ENCODE peak calls at places on chromosome 5, in six cellular contexts. One of them, this sample, is unnamed.

GRCh38 chr5:142324377-142324870 is 397 bp downstream of the SPRY4 start:
- DNase-seq in GM23338: no peak
- DNase-seq in IMR-90: no peak
- DNase-seq in KBM-7: no peak
- DNase-seq in putamen: no peak
- DNase-seq in kidney tubule cell: no peak
- DNase-seq in this sample: no peak

GRCh38 chr5:38210701-38211353 is 47.5 kb upstream of the EGFLAM start:
- DNase-seq in GM23338: no peak
- DNase-seq in IMR-90: no peak
- DNase-seq in KBM-7: no peak
- DNase-seq in putamen: no peak
- DNase-seq in kidney tubule cell: no peak
- DNase-seq in this sample: no peak

GRCh38 chr5:83472508-83473343 is 1.2 kb downstream of the VCAN start:
- DNase-seq in GM23338: peak; percentile 74
- DNase-seq in IMR-90: no peak
- DNase-seq in KBM-7: no peak
- DNase-seq in putamen: no peak
- DNase-seq in kidney tubule cell: peak; percentile 37
- DNase-seq in this sample: no peak

GRCh38 chr5:56681346-56681745 is 134.0 kb upstream of the MAP3K1 start:
- DNase-seq in GM23338: no peak
- DNase-seq in IMR-90: peak; percentile 43
- DNase-seq in KBM-7: no peak
- DNase-seq in putamen: no peak
- DNase-seq in kidney tubule cell: peak; percentile 37
- DNase-seq in this sample: no peak

GRCh38 chr5:79697222-79698164 is 7.9 kb downstream of the CMYA5 start:
- DNase-seq in GM23338: no peak
- DNase-seq in IMR-90: peak; percentile 65
- DNase-seq in KBM-7: no peak
- DNase-seq in putamen: no peak
- DNase-seq in kidney tubule cell: no peak
- DNase-seq in this sample: no peak

GRCh38 chr5:72633041-72633445 is 125.8 kb upstream of the ZNF366 start:
- DNase-seq in GM23338: no peak
- DNase-seq in IMR-90: peak; percentile 10
- DNase-seq in KBM-7: no peak
- DNase-seq in putamen: no peak
- DNase-seq in kidney tubule cell: no peak
- DNase-seq in this sample: no peak

GRCh38 chr5:32057157-32058096 is 116.7 kb downstream of the GOLPH3 start:
- DNase-seq in GM23338: peak; percentile 56
- DNase-seq in IMR-90: no peak
- DNase-seq in KBM-7: no peak
- DNase-seq in putamen: no peak
- DNase-seq in kidney tubule cell: no peak
- DNase-seq in this sample: no peak

GRCh38 chr5:149796836-149797235 is 66.7 kb downstream of the PPARGC1B start:
- DNase-seq in GM23338: no peak
- DNase-seq in IMR-90: no peak
- DNase-seq in KBM-7: no peak
- DNase-seq in putamen: no peak
- DNase-seq in kidney tubule cell: no peak
- DNase-seq in this sample: no peak

GRCh38 chr5:96745844-96746531 is 61.8 kb downstream of the ERAP1 start:
- DNase-seq in GM23338: no peak
- DNase-seq in IMR-90: peak; percentile 39
- DNase-seq in KBM-7: no peak
- DNase-seq in putamen: no peak
- DNase-seq in kidney tubule cell: peak; percentile 4
- DNase-seq in this sample: no peak

GRCh38 chr5:179858241-179858585 is 404 bp downstream of the MRNIP start:
- DNase-seq in GM23338: peak; percentile 67
- DNase-seq in IMR-90: peak; percentile 17
- DNase-seq in KBM-7: no peak
- DNase-seq in putamen: peak; percentile 83
- DNase-seq in kidney tubule cell: peak; percentile 44
- DNase-seq in this sample: no peak

GRCh38 chr5:137791387-137791786 is 37.2 kb upstream of the HNRNPA0 start:
- DNase-seq in GM23338: no peak
- DNase-seq in IMR-90: no peak
- DNase-seq in KBM-7: no peak
- DNase-seq in putamen: no peak
- DNase-seq in kidney tubule cell: peak; percentile 43
- DNase-seq in this sample: no peak

GRCh38 chr5:172707285-172708182 is 63.5 kb downstream of the DUSP1 start:
- DNase-seq in GM23338: peak; percentile 81
- DNase-seq in IMR-90: peak; percentile 76
- DNase-seq in KBM-7: peak; percentile 63
- DNase-seq in putamen: no peak
- DNase-seq in kidney tubule cell: peak; percentile 76
- DNase-seq in this sample: no peak

GRCh38 chr5:92560698-92561361 is 1020.2 kb downstream of the NR2F1-AS1 start:
- DNase-seq in GM23338: peak; percentile 61
- DNase-seq in IMR-90: peak; percentile 59
- DNase-seq in KBM-7: no peak
- DNase-seq in putamen: no peak
- DNase-seq in kidney tubule cell: peak; percentile 66
- DNase-seq in this sample: no peak

GRCh38 chr5:168925160-168925559 is 346.0 kb upstream of the PANK3 start:
- DNase-seq in GM23338: no peak
- DNase-seq in IMR-90: no peak
- DNase-seq in KBM-7: no peak
- DNase-seq in putamen: no peak
- DNase-seq in kidney tubule cell: no peak
- DNase-seq in this sample: no peak

GRCh38 chr5:100313657-100314056 is 221.5 kb upstream of the FAM174A start:
- DNase-seq in GM23338: no peak
- DNase-seq in IMR-90: no peak
- DNase-seq in KBM-7: peak; percentile 78
- DNase-seq in putamen: no peak
- DNase-seq in kidney tubule cell: no peak
- DNase-seq in this sample: no peak

GRCh38 chr5:64497390-64497789 is 8.4 kb upstream of the RGS7BP start:
- DNase-seq in GM23338: peak; percentile 41
- DNase-seq in IMR-90: peak; percentile 28
- DNase-seq in KBM-7: no peak
- DNase-seq in putamen: no peak
- DNase-seq in kidney tubule cell: peak; percentile 83
- DNase-seq in this sample: no peak

GRCh38 chr5:134142806-134143205 is 28.3 kb downstream of the TCF7 start:
- DNase-seq in GM23338: no peak
- DNase-seq in IMR-90: no peak
- DNase-seq in KBM-7: no peak
- DNase-seq in putamen: no peak
- DNase-seq in kidney tubule cell: no peak
- DNase-seq in this sample: no peak

GRCh38 chr5:151870820-151871219 is 53.8 kb downstream of the GLRA1 start:
- DNase-seq in GM23338: no peak
- DNase-seq in IMR-90: peak; percentile 42
- DNase-seq in KBM-7: no peak
- DNase-seq in putamen: no peak
- DNase-seq in kidney tubule cell: peak; percentile 92
- DNase-seq in this sample: no peak

GRCh38 chr5:180358179-180358578 is 5.0 kb upstream of the GFPT2 start:
- DNase-seq in GM23338: no peak
- DNase-seq in IMR-90: no peak
- DNase-seq in KBM-7: no peak
- DNase-seq in putamen: no peak
- DNase-seq in kidney tubule cell: no peak
- DNase-seq in this sample: no peak

GRCh38 chr5:169192572-169192971 is 108.4 kb downstream of the SLIT3 start:
- DNase-seq in GM23338: no peak
- DNase-seq in IMR-90: no peak
- DNase-seq in KBM-7: no peak
- DNase-seq in putamen: peak; percentile 48
- DNase-seq in kidney tubule cell: no peak
- DNase-seq in this sample: no peak

GRCh38 chr5:176625966-176626875 is 4.1 kb downstream of the SNCB start:
- DNase-seq in GM23338: no peak
- DNase-seq in IMR-90: no peak
- DNase-seq in KBM-7: no peak
- DNase-seq in putamen: no peak
- DNase-seq in kidney tubule cell: peak; percentile 28
- DNase-seq in this sample: no peak

GRCh38 chr5:16963821-16964220 is 27.7 kb upstream of the MYO10 start:
- DNase-seq in GM23338: no peak
- DNase-seq in IMR-90: no peak
- DNase-seq in KBM-7: no peak
- DNase-seq in putamen: no peak
- DNase-seq in kidney tubule cell: peak; percentile 46
- DNase-seq in this sample: no peak

GRCh38 chr5:81450940-81451339 is 57.0 kb upstream of the ACOT12 start:
- DNase-seq in GM23338: peak; percentile 29
- DNase-seq in IMR-90: peak; percentile 16
- DNase-seq in KBM-7: no peak
- DNase-seq in putamen: no peak
- DNase-seq in kidney tubule cell: peak; percentile 39
- DNase-seq in this sample: no peak

GRCh38 chr5:158382473-158382872 is 523.5 kb upstream of the CLINT1 start:
- DNase-seq in GM23338: peak; percentile 15
- DNase-seq in IMR-90: peak; percentile 97
- DNase-seq in KBM-7: peak; percentile 1
- DNase-seq in putamen: no peak
- DNase-seq in kidney tubule cell: peak; percentile 94
- DNase-seq in this sample: no peak

GRCh38 chr5:206406-206805 is 11.5 kb downstream of the CCDC127 start:
- DNase-seq in GM23338: no peak
- DNase-seq in IMR-90: peak; percentile 45
- DNase-seq in KBM-7: no peak
- DNase-seq in putamen: no peak
- DNase-seq in kidney tubule cell: no peak
- DNase-seq in this sample: no peak

GRCh38 chr5:178279026-178279722 is 46.6 kb upstream of the PHYKPL start:
- DNase-seq in GM23338: no peak
- DNase-seq in IMR-90: no peak
- DNase-seq in KBM-7: no peak
- DNase-seq in putamen: no peak
- DNase-seq in kidney tubule cell: no peak
- DNase-seq in this sample: no peak

GRCh38 chr5:146331257-146331822 is 7.3 kb upstream of the POU4F3 start:
- DNase-seq in GM23338: peak; percentile 79
- DNase-seq in IMR-90: no peak
- DNase-seq in KBM-7: no peak
- DNase-seq in putamen: no peak
- DNase-seq in kidney tubule cell: no peak
- DNase-seq in this sample: no peak

GRCh38 chr5:7763621-7764072 is 87.3 kb downstream of the CFAP90 start:
- DNase-seq in GM23338: no peak
- DNase-seq in IMR-90: no peak
- DNase-seq in KBM-7: no peak
- DNase-seq in putamen: peak; percentile 56
- DNase-seq in kidney tubule cell: no peak
- DNase-seq in this sample: peak; percentile 62

GRCh38 chr5:142839711-142840441 is 69.7 kb downstream of the ARHGAP26 start:
- DNase-seq in GM23338: no peak
- DNase-seq in IMR-90: peak; percentile 29
- DNase-seq in KBM-7: no peak
- DNase-seq in putamen: peak; percentile 50
- DNase-seq in kidney tubule cell: no peak
- DNase-seq in this sample: no peak

GRCh38 chr5:16229357-16229940 is 49.9 kb upstream of the MARCHF11 start:
- DNase-seq in GM23338: no peak
- DNase-seq in IMR-90: no peak
- DNase-seq in KBM-7: no peak
- DNase-seq in putamen: no peak
- DNase-seq in kidney tubule cell: no peak
- DNase-seq in this sample: no peak

GRCh38 chr5:98784411-98784810 is 10.9 kb downstream of the RGMB start:
- DNase-seq in GM23338: no peak
- DNase-seq in IMR-90: no peak
- DNase-seq in KBM-7: no peak
- DNase-seq in putamen: no peak
- DNase-seq in kidney tubule cell: no peak
- DNase-seq in this sample: no peak

GRCh38 chr5:141646026-141646425 is 5.2 kb downstream of the FCHSD1 start:
- DNase-seq in GM23338: no peak
- DNase-seq in IMR-90: no peak
- DNase-seq in KBM-7: no peak
- DNase-seq in putamen: peak; percentile 68
- DNase-seq in kidney tubule cell: peak; percentile 33
- DNase-seq in this sample: no peak

This sample was measured in NCI-H2081 treated with DMSO at 0.1 percent for 48 hours.